ENCODE peak calls at places on chromosomes 7 and 10, in five cellular contexts. V, W, G, A and M are unnamed samples.

GRCh38 chr7:13963925-13964324 is 25.5 kb downstream of the ETV1 start:
- DNase-seq in G (no peak), W (no peak), V (no peak), A (no peak), M (no peak)

GRCh38 chr7:103540986-103541385 is 95.0 kb upstream of the SLC26A5 start:
- DNase-seq in G (no peak), V (no peak), W (no peak), A (no peak), M (no peak)

GRCh38 chr10:72539137-72539536 is 86.7 kb downstream of the MICU1 start:
- DNase-seq in W (no peak), A (no peak), G (no peak), V (no peak), M (no peak)

GRCh38 chr7:104845541-104845940 is 168.5 kb upstream of the KMT2E start:
- DNase-seq in V (no peak), W (no peak), G (no peak), A (no peak), M (no peak)

GRCh38 chr7:37921340-37921805 is 933 bp downstream of the EPDR1 start:
- DNase-seq in V (no peak), W (no peak), G (peak), A (peak), M (no peak)

GRCh38 chr10:4150676-4151075 is 365.7 kb upstream of the KLF6 start:
- DNase-seq in A (no peak), W (no peak), G (no peak), V (no peak), M (no peak)

GRCh38 chr10:132100556-132101349 is 35.0 kb downstream of the JAKMIP3 start:
- DNase-seq in G (no peak), W (no peak), A (no peak), V (no peak), M (no peak)

GRCh38 chr10:25226775-25227682 is 52.2 kb downstream of the GPR158 start:
- DNase-seq in G (peak), A (peak), W (peak), V (peak), M (peak)

GRCh38 chr7:91242097-91242846 is 22.0 kb upstream of the FZD1 start:
- DNase-seq in G (no peak), W (peak), A (no peak), V (no peak), M (peak)

GRCh38 chr10:70891636-70892035 is 3.3 kb upstream of the PCBD1 start:
- DNase-seq in G (no peak), W (no peak), A (no peak), V (no peak), M (no peak)

GRCh38 chr7:30886608-30887011 is 25.0 kb upstream of the AQP1 start:
- DNase-seq in A (no peak), W (peak), G (no peak), V (no peak), M (no peak)

DNA sequence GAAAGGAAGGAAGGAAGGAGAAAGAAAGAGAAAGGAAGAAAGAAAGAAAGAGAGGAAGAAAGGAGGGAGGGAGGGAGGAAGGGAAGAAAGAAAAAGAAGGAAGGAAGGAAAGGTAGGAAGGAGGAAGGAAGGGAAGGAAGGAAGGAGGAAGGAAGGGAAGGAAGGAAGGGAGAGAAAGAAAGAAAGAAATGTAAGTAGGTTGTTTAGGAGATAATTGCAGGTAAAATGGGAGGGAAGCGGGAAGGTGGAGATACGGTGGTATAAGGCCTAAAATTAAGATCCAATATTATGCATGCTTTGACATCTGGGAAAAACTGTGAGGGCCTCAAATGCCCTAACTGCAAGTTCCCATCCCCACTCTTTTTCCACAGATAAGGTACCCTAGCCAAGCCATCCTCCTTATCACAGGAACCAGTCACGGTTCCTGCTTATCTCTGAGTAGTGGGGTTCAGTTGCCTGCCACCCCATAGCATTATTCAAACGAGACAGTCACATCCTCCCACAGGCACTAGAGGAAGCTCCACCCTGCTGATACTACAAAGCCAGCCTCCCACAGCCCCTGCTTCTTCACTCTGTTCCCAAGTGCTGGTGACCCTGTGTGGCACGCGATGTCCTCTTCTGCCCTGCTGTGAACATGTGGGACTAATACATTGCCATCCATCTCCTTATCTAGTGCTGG is 28.7 kb downstream of the ST8SIA6 start:
- DNase-seq in W (no peak), V (no peak), G (no peak), A (no peak), M (no peak)
- H3K4me2 ChIP-seq in W (no peak), V (no peak), G (no peak), A (no peak), M (no peak)

GRCh38 chr7:43895847-43896415 is 10.5 kb downstream of the URGCP start:
- DNase-seq in V (no peak), A (no peak), W (no peak), G (no peak), M (no peak)

GRCh38 chr7:43891069-43891955 is 15.1 kb downstream of the URGCP start:
- DNase-seq in W (no peak), A (peak), V (no peak), G (no peak), M (no peak)

GRCh38 chr7:43884617-43885016 is 15.3 kb upstream of the MRPS24 start:
- DNase-seq in W (no peak), A (no peak), V (no peak), G (no peak), M (no peak)

GRCh38 chr7:43888983-43889945 is 17.1 kb downstream of the URGCP start:
- DNase-seq in A (no peak), G (no peak), W (peak), V (no peak), M (no peak)

GRCh38 chr7:43890468-43890867 is 15.9 kb downstream of the URGCP start:
- DNase-seq in W (no peak), V (no peak), A (no peak), G (no peak), M (no peak)
- TF ChIP-seq EZH2 in W (no peak), V (no peak), A (no peak), G (no peak), M (no peak)

DNA sequence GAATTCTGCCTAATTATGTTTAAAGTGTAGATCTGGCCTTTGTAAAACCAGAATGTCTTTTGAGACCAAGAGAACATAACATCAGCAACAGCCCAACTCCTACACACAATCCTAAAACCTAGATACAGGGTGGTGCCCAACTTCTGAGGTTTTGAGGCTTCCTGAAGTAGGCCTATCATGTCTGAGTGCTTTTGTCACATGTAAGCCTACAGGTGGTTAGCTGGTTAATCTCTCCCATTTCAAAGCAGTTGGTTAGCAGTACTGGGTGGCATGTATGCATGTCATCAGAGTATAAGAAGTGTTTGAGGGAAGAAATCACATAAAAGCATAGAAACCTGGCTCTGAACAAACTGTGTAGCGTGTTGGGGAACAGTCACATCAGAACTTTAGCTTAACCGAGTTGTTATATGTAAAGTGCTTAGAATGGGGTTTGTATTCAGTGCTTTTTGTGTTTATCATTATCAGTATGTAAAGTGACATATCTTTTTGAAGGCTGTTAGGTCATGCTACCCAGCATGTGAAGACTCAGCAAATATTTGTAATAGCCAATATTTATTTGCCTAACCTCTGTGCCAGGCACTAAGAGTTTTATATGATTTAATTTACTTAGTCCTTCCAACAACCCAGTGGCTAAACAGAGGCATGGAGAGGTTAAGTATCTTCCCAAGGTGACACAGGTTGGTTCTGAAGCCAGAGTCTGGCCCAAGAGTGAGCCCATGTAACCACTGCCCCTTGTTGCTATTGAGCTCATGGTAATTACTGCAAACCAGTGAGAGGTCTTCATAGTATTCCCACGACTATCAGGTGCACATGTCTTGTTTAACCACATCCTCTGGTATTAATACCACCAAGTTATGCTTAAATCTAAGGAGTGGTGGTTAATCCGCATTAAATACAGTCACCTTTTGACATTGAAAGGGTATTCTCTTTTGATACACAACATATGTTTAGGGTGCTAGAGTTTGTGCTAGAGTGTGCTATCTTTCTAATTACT is 2.6 kb downstream of the ADD3 start:
- DNase-seq in W (no peak), V (no peak), A (no peak), G (no peak), M (no peak)
- H2AFZ ChIP-seq in W (no peak), V (no peak), A (no peak), G (no peak), M (no peak)

DNA sequence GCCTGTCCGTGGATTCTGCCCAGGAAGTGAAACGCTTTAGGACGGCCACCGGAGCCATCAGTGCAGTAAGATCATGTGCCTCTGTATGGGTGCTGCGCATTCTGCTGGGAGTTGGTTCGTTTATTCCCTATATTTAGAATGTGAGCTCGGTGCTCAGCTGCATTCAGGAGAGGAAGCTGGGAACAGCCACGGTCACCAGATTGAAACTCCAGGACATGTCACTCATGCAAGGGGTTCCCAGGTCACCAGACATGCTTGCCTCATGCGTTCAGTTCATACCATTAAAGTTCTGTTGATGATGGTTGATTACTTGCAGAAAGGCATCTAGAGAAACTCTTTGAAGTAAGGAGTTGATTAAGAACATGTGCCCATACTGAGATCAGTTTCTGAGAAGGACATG is 78.1 kb downstream of the TRRAP start:
- DNase-seq in G (no peak), W (no peak), V (no peak), A (no peak), M (no peak)
- H3K4me2 ChIP-seq in G (no peak), W (no peak), V (no peak), A (no peak), M (no peak)

GRCh38 chr10:117539903-117540639 is 2.5 kb upstream of the EMX2 start:
- DNase-seq in W (no peak), A (no peak), G (peak), V (no peak), M (no peak)
- TF ChIP-seq EZH2 in W (no peak), A (no peak), G (no peak), V (no peak), M (no peak)

GRCh38 chr7:111729483-111729882 is 167.2 kb upstream of the IMMP2L start:
- DNase-seq in G (no peak), V (no peak), W (no peak), A (no peak), M (no peak)

GRCh38 chr7:111732923-111733322 is 170.6 kb upstream of the IMMP2L start:
- DNase-seq in V (no peak), W (no peak), G (no peak), A (no peak), M (no peak)

GRCh38 chr7:111727905-111728634 is 165.8 kb upstream of the IMMP2L start:
- DNase-seq in A (no peak), W (no peak), G (no peak), V (no peak), M (no peak)

GRCh38 chr7:111730476-111731300 is 168.4 kb upstream of the IMMP2L start:
- DNase-seq in A (peak), W (peak), G (peak), V (peak), M (no peak)

GRCh38 chr7:111728635-111728995 is 166.3 kb upstream of the IMMP2L start:
- DNase-seq in A (no peak), G (no peak), W (no peak), V (no peak), M (no peak)
- H2AFZ ChIP-seq in A (no peak), G (no peak), W (no peak), V (no peak), M (no peak)

DNA sequence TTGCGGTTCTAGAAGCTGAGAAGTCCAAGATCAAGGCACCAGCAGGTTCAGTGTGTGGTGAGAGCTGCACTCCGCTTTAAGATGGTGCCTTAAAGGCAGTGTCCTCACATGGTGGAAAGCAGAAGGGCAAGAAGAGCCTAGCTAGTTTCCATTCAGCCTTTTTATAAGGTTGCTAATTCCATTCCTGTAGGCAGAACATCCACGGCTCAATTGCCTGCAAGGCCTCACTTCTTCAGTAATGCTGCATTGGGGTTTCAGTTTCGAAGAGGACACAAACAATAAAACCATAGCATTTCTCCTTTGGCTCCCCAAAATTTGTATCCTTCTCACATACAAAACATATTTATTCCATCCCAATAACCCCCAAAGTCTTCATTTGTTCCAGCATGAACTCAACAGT is 109.5 kb upstream of the KCND2 start:
- DNase-seq in A (no peak), V (no peak), W (no peak), G (no peak), M (no peak)
- H3K4me2 ChIP-seq in A (no peak), V (no peak), W (no peak), G (no peak), M (no peak)